ENCODE peak calls at places on chromosomes 6 and 20, in ten cellular contexts. One of them, this sample, is unnamed.

GRCh38 chr20:62088258-62089127 is 22.8 kb upstream of the TAF4 start:
- DNase-seq in tibial artery: no peak
- DNase-seq in ovary: no peak
- DNase-seq in A549: peak
- DNase-seq in heart right ventricle: no peak
- DNase-seq in MM.1S: no peak
- DNase-seq in esophagus muscularis mucosa: no peak
- DNase-seq in pancreas: peak
- DNase-seq in OCI-LY7: no peak
- DNase-seq in H9: no peak
- DNase-seq in this sample: no peak

GRCh38 chr20:52332649-52333048 is 141.1 kb upstream of the ZFP64 start:
- DNase-seq in esophagus muscularis mucosa: peak
- DNase-seq in tibial artery: no peak
- DNase-seq in pancreas: no peak
- DNase-seq in ovary: no peak
- DNase-seq in A549: no peak
- DNase-seq in heart right ventricle: no peak
- DNase-seq in MM.1S: no peak
- DNase-seq in H9: no peak
- DNase-seq in OCI-LY7: no peak
- DNase-seq in this sample: no peak

GRCh38 chr20:9409981-9410380 is 104.4 kb upstream of the LAMP5 start:
- DNase-seq in esophagus muscularis mucosa: no peak
- DNase-seq in A549: no peak
- DNase-seq in OCI-LY7: no peak
- DNase-seq in MM.1S: no peak
- DNase-seq in heart right ventricle: no peak
- DNase-seq in H9: no peak
- DNase-seq in tibial artery: no peak
- DNase-seq in pancreas: no peak
- DNase-seq in ovary: no peak
- DNase-seq in this sample: no peak

GRCh38 chr20:8443464-8444072 is 311.5 kb downstream of the PLCB1 start:
- DNase-seq in pancreas: no peak
- DNase-seq in A549: no peak
- DNase-seq in H9: no peak
- DNase-seq in tibial artery: no peak
- DNase-seq in MM.1S: no peak
- DNase-seq in ovary: no peak
- DNase-seq in esophagus muscularis mucosa: no peak
- DNase-seq in OCI-LY7: no peak
- DNase-seq in heart right ventricle: no peak
- DNase-seq in this sample: no peak

GRCh38 chr20:51784299-51784698 is 16.1 kb upstream of the ATP9A start:
- DNase-seq in tibial artery: no peak
- DNase-seq in esophagus muscularis mucosa: no peak
- DNase-seq in OCI-LY7: no peak
- DNase-seq in MM.1S: no peak
- DNase-seq in ovary: no peak
- DNase-seq in H9: no peak
- DNase-seq in heart right ventricle: no peak
- DNase-seq in pancreas: no peak
- DNase-seq in A549: no peak
- DNase-seq in this sample: no peak

GRCh38 chr20:37518606-37519507 is 2.2 kb upstream of the NNAT start:
- DNase-seq in OCI-LY7: no peak
- DNase-seq in tibial artery: no peak
- DNase-seq in ovary: no peak
- DNase-seq in heart right ventricle: peak
- DNase-seq in MM.1S: no peak
- DNase-seq in H9: no peak
- DNase-seq in esophagus muscularis mucosa: no peak
- DNase-seq in A549: no peak
- DNase-seq in pancreas: no peak
- DNase-seq in this sample: no peak

GRCh38 chr6:46655803-46656202 is 3.0 kb downstream of the SLC25A27 start:
- DNase-seq in A549: peak
- DNase-seq in esophagus muscularis mucosa: no peak
- DNase-seq in MM.1S: no peak
- DNase-seq in pancreas: no peak
- DNase-seq in ovary: no peak
- DNase-seq in heart right ventricle: no peak
- DNase-seq in OCI-LY7: peak
- DNase-seq in tibial artery: no peak
- DNase-seq in H9: peak
- DNase-seq in this sample: no peak

GRCh38 chr6:88984152-88984551 is 20.7 kb upstream of the RNGTT start:
- DNase-seq in heart right ventricle: no peak
- DNase-seq in ovary: no peak
- DNase-seq in OCI-LY7: no peak
- DNase-seq in tibial artery: no peak
- DNase-seq in MM.1S: no peak
- DNase-seq in H9: no peak
- DNase-seq in pancreas: no peak
- DNase-seq in A549: no peak
- DNase-seq in esophagus muscularis mucosa: no peak
- DNase-seq in this sample: no peak

GRCh38 chr6:108714012-108714773 is 134.0 kb upstream of the ARMC2 start:
- DNase-seq in tibial artery: peak
- DNase-seq in ovary: peak
- DNase-seq in pancreas: no peak
- DNase-seq in esophagus muscularis mucosa: no peak
- DNase-seq in OCI-LY7: no peak
- DNase-seq in MM.1S: no peak
- DNase-seq in heart right ventricle: no peak
- DNase-seq in A549: no peak
- DNase-seq in H9: no peak
- DNase-seq in this sample: no peak

GRCh38 chr20:21336455-21337151 is 33.5 kb downstream of the XRN2 start:
- DNase-seq in H9: no peak
- DNase-seq in OCI-LY7: no peak
- DNase-seq in pancreas: no peak
- DNase-seq in tibial artery: no peak
- DNase-seq in esophagus muscularis mucosa: no peak
- DNase-seq in A549: no peak
- DNase-seq in ovary: no peak
- DNase-seq in MM.1S: no peak
- DNase-seq in heart right ventricle: no peak
- DNase-seq in this sample: no peak

GRCh38 chr6:88232753-88233152 is 66.6 kb upstream of the CNR1 start:
- DNase-seq in pancreas: no peak
- DNase-seq in ovary: no peak
- DNase-seq in esophagus muscularis mucosa: no peak
- DNase-seq in A549: no peak
- DNase-seq in MM.1S: no peak
- DNase-seq in OCI-LY7: no peak
- DNase-seq in tibial artery: no peak
- DNase-seq in heart right ventricle: no peak
- DNase-seq in H9: no peak
- DNase-seq in this sample: no peak

GRCh38 chr6:53544050-53544499 is 826 bp downstream of the GCLC start:
- DNase-seq in A549: no peak
- DNase-seq in tibial artery: peak
- DNase-seq in ovary: no peak
- DNase-seq in pancreas: no peak
- DNase-seq in H9: no peak
- DNase-seq in esophagus muscularis mucosa: no peak
- DNase-seq in MM.1S: peak
- DNase-seq in heart right ventricle: no peak
- DNase-seq in OCI-LY7: peak
- DNase-seq in this sample: no peak

GRCh38 chr6:136317023-136317649 is 27.5 kb upstream of the BCLAF1 start:
- DNase-seq in ovary: peak
- DNase-seq in H9: peak
- DNase-seq in pancreas: peak
- DNase-seq in esophagus muscularis mucosa: no peak
- DNase-seq in OCI-LY7: peak
- DNase-seq in A549: peak
- DNase-seq in heart right ventricle: no peak
- DNase-seq in tibial artery: no peak
- DNase-seq in MM.1S: peak
- DNase-seq in this sample: no peak

GRCh38 chr6:155186052-155186658 is 77.7 kb upstream of the CLDN20 start:
- DNase-seq in tibial artery: no peak
- DNase-seq in pancreas: no peak
- DNase-seq in ovary: no peak
- DNase-seq in A549: no peak
- DNase-seq in MM.1S: no peak
- DNase-seq in heart right ventricle: no peak
- DNase-seq in esophagus muscularis mucosa: no peak
- DNase-seq in H9: peak
- DNase-seq in OCI-LY7: no peak
- DNase-seq in this sample: no peak

GRCh38 chr20:24452498-24453133 is 16.8 kb upstream of the SYNDIG1 start:
- DNase-seq in A549: no peak
- DNase-seq in MM.1S: no peak
- DNase-seq in heart right ventricle: no peak
- DNase-seq in H9: no peak
- DNase-seq in ovary: no peak
- DNase-seq in OCI-LY7: no peak
- DNase-seq in pancreas: no peak
- DNase-seq in esophagus muscularis mucosa: no peak
- DNase-seq in tibial artery: no peak
- DNase-seq in this sample: no peak
- TF ChIP-seq CTCF in A549: no peak
- TF ChIP-seq CTCF in MM.1S: no peak
- TF ChIP-seq CTCF in heart right ventricle: no peak
- TF ChIP-seq CTCF in H9: no peak
- TF ChIP-seq CTCF in ovary: no peak
- TF ChIP-seq CTCF in OCI-LY7: no peak
- TF ChIP-seq CTCF in pancreas: no peak
- TF ChIP-seq CTCF in esophagus muscularis mucosa: no peak
- TF ChIP-seq CTCF in tibial artery: no peak
- TF ChIP-seq CTCF in this sample: no peak

GRCh38 chr6:27809939-27810767 is 102.0 kb downstream of the OR2B2 start:
- DNase-seq in A549: peak
- DNase-seq in OCI-LY7: peak
- DNase-seq in MM.1S: peak
- DNase-seq in H9: peak
- DNase-seq in tibial artery: peak
- DNase-seq in heart right ventricle: peak
- DNase-seq in esophagus muscularis mucosa: no peak
- DNase-seq in pancreas: peak
- DNase-seq in ovary: peak
- DNase-seq in this sample: peak
- TF ChIP-seq CTCF in A549: no peak
- TF ChIP-seq CTCF in OCI-LY7: peak
- TF ChIP-seq CTCF in MM.1S: peak
- TF ChIP-seq CTCF in H9: peak
- TF ChIP-seq CTCF in tibial artery: no peak
- TF ChIP-seq CTCF in heart right ventricle: no peak
- TF ChIP-seq CTCF in esophagus muscularis mucosa: no peak
- TF ChIP-seq CTCF in pancreas: no peak
- TF ChIP-seq CTCF in ovary: no peak
- TF ChIP-seq CTCF in this sample: no peak

GRCh38 chr6:42259286-42259685 is 41.6 kb upstream of the MRPS10 start:
- DNase-seq in ovary: no peak
- DNase-seq in pancreas: no peak
- DNase-seq in esophagus muscularis mucosa: no peak
- DNase-seq in OCI-LY7: no peak
- DNase-seq in tibial artery: no peak
- DNase-seq in MM.1S: no peak
- DNase-seq in heart right ventricle: no peak
- DNase-seq in A549: no peak
- DNase-seq in H9: no peak
- DNase-seq in this sample: no peak
- TF ChIP-seq CTCF in ovary: no peak
- TF ChIP-seq CTCF in pancreas: no peak
- TF ChIP-seq CTCF in esophagus muscularis mucosa: no peak
- TF ChIP-seq CTCF in OCI-LY7: no peak
- TF ChIP-seq CTCF in tibial artery: no peak
- TF ChIP-seq CTCF in MM.1S: no peak
- TF ChIP-seq CTCF in heart right ventricle: no peak
- TF ChIP-seq CTCF in A549: no peak
- TF ChIP-seq CTCF in H9: no peak
- TF ChIP-seq CTCF in this sample: no peak

GRCh38 chr6:84773133-84773430 is 8.7 kb upstream of the TBX18 start:
- DNase-seq in pancreas: no peak
- DNase-seq in A549: no peak
- DNase-seq in esophagus muscularis mucosa: no peak
- DNase-seq in tibial artery: no peak
- DNase-seq in heart right ventricle: no peak
- DNase-seq in OCI-LY7: no peak
- DNase-seq in ovary: no peak
- DNase-seq in H9: no peak
- DNase-seq in MM.1S: no peak
- DNase-seq in this sample: no peak

GRCh38 chr6:84773431-84774173 is 9.2 kb upstream of the TBX18 start:
- DNase-seq in H9: peak
- DNase-seq in esophagus muscularis mucosa: peak
- DNase-seq in MM.1S: peak
- DNase-seq in tibial artery: peak
- DNase-seq in heart right ventricle: peak
- DNase-seq in ovary: no peak
- DNase-seq in OCI-LY7: no peak
- DNase-seq in A549: peak
- DNase-seq in pancreas: peak
- DNase-seq in this sample: no peak

GRCh38 chr6:84772428-84773132 is 8.2 kb upstream of the TBX18 start:
- DNase-seq in H9: peak
- DNase-seq in A549: no peak
- DNase-seq in ovary: no peak
- DNase-seq in MM.1S: no peak
- DNase-seq in OCI-LY7: no peak
- DNase-seq in heart right ventricle: peak
- DNase-seq in pancreas: no peak
- DNase-seq in tibial artery: peak
- DNase-seq in esophagus muscularis mucosa: no peak
- DNase-seq in this sample: no peak

GRCh38 chr6:84776392-84776791 is 12.0 kb upstream of the TBX18 start:
- DNase-seq in MM.1S: no peak
- DNase-seq in ovary: no peak
- DNase-seq in A549: no peak
- DNase-seq in OCI-LY7: no peak
- DNase-seq in heart right ventricle: no peak
- DNase-seq in esophagus muscularis mucosa: peak
- DNase-seq in pancreas: no peak
- DNase-seq in tibial artery: no peak
- DNase-seq in H9: no peak
- DNase-seq in this sample: no peak

GRCh38 chr6:84774174-84775158 is 10.1 kb upstream of the TBX18 start:
- DNase-seq in pancreas: peak
- DNase-seq in H9: peak
- DNase-seq in heart right ventricle: peak
- DNase-seq in esophagus muscularis mucosa: peak
- DNase-seq in ovary: peak
- DNase-seq in MM.1S: peak
- DNase-seq in tibial artery: peak
- DNase-seq in A549: peak
- DNase-seq in OCI-LY7: no peak
- DNase-seq in this sample: no peak
- TF ChIP-seq CTCF in pancreas: peak
- TF ChIP-seq CTCF in H9: peak
- TF ChIP-seq CTCF in heart right ventricle: peak
- TF ChIP-seq CTCF in esophagus muscularis mucosa: peak
- TF ChIP-seq CTCF in ovary: no peak
- TF ChIP-seq CTCF in MM.1S: peak
- TF ChIP-seq CTCF in tibial artery: peak
- TF ChIP-seq CTCF in A549: peak
- TF ChIP-seq CTCF in OCI-LY7: no peak
- TF ChIP-seq CTCF in this sample: peak